ENCODE peak calls at places on chromosome 11, in nine cellular contexts. One of them, this sample, is unnamed.

GRCh38 chr11:46912526-46913150 is 5.7 kb downstream of the LRP4 start:
- DNase-seq in stimulated activated CD8-positive, alpha-beta memory T cell treated with anti-CD3 and anti-CD28 coated beads, Interleukin-7, amount 100 ng/mL, for 24 hours: no peak
- DNase-seq in amniotic stem cell: no peak
- DNase-seq in naive thymus-derived CD4-positive, alpha-beta T cell: no peak
- DNase-seq in activated CD4-positive, alpha-beta T cell treated with anti-CD3 and anti-CD28 coated beads for 36 hours: no peak
- DNase-seq in testis: no peak
- DNase-seq in cardiac muscle cell: no peak
- DNase-seq in Calu3: no peak
- DNase-seq in CD8-positive, alpha-beta memory T cell: no peak
- DNase-seq in this sample: no peak

GRCh38 chr11:62391642-62392425 is 27.0 kb upstream of the SCGB1A1 start:
- DNase-seq in amniotic stem cell: no peak
- DNase-seq in Calu3: no peak
- DNase-seq in activated CD4-positive, alpha-beta T cell treated with anti-CD3 and anti-CD28 coated beads for 36 hours: no peak
- DNase-seq in CD8-positive, alpha-beta memory T cell: peak; percentile 10
- DNase-seq in naive thymus-derived CD4-positive, alpha-beta T cell: no peak
- DNase-seq in cardiac muscle cell: no peak
- DNase-seq in stimulated activated CD8-positive, alpha-beta memory T cell treated with anti-CD3 and anti-CD28 coated beads, Interleukin-7, amount 100 ng/mL, for 24 hours: no peak
- DNase-seq in testis: no peak
- DNase-seq in this sample: no peak

GRCh38 chr11:84261707-84262106 is 975.5 kb upstream of the CCDC90B start:
- DNase-seq in activated CD4-positive, alpha-beta T cell treated with anti-CD3 and anti-CD28 coated beads for 36 hours: no peak
- DNase-seq in naive thymus-derived CD4-positive, alpha-beta T cell: no peak
- DNase-seq in cardiac muscle cell: no peak
- DNase-seq in amniotic stem cell: no peak
- DNase-seq in CD8-positive, alpha-beta memory T cell: no peak
- DNase-seq in testis: peak; percentile 63
- DNase-seq in Calu3: no peak
- DNase-seq in stimulated activated CD8-positive, alpha-beta memory T cell treated with anti-CD3 and anti-CD28 coated beads, Interleukin-7, amount 100 ng/mL, for 24 hours: no peak
- DNase-seq in this sample: no peak

GRCh38 chr11:116847612-116848011 is 10.2 kb upstream of the APOA1 start:
- DNase-seq in activated CD4-positive, alpha-beta T cell treated with anti-CD3 and anti-CD28 coated beads for 36 hours: no peak
- DNase-seq in cardiac muscle cell: no peak
- DNase-seq in amniotic stem cell: no peak
- DNase-seq in testis: no peak
- DNase-seq in CD8-positive, alpha-beta memory T cell: no peak
- DNase-seq in naive thymus-derived CD4-positive, alpha-beta T cell: no peak
- DNase-seq in stimulated activated CD8-positive, alpha-beta memory T cell treated with anti-CD3 and anti-CD28 coated beads, Interleukin-7, amount 100 ng/mL, for 24 hours: no peak
- DNase-seq in Calu3: no peak
- DNase-seq in this sample: no peak

GRCh38 chr11:2673871-2674471 is 25.8 kb downstream of the KCNQ1OT1 start:
- DNase-seq in Calu3: no peak
- DNase-seq in testis: peak; percentile 12
- DNase-seq in CD8-positive, alpha-beta memory T cell: no peak
- DNase-seq in cardiac muscle cell: peak; percentile 15
- DNase-seq in naive thymus-derived CD4-positive, alpha-beta T cell: no peak
- DNase-seq in stimulated activated CD8-positive, alpha-beta memory T cell treated with anti-CD3 and anti-CD28 coated beads, Interleukin-7, amount 100 ng/mL, for 24 hours: no peak
- DNase-seq in amniotic stem cell: no peak
- DNase-seq in activated CD4-positive, alpha-beta T cell treated with anti-CD3 and anti-CD28 coated beads for 36 hours: no peak
- DNase-seq in this sample: no peak

GRCh38 chr11:121589946-121590537 is 137.3 kb upstream of the SORL1-AS1 start:
- DNase-seq in Calu3: no peak
- DNase-seq in CD8-positive, alpha-beta memory T cell: no peak
- DNase-seq in testis: no peak
- DNase-seq in cardiac muscle cell: no peak
- DNase-seq in stimulated activated CD8-positive, alpha-beta memory T cell treated with anti-CD3 and anti-CD28 coated beads, Interleukin-7, amount 100 ng/mL, for 24 hours: no peak
- DNase-seq in amniotic stem cell: no peak
- DNase-seq in activated CD4-positive, alpha-beta T cell treated with anti-CD3 and anti-CD28 coated beads for 36 hours: peak; percentile 27
- DNase-seq in naive thymus-derived CD4-positive, alpha-beta T cell: no peak
- DNase-seq in this sample: no peak

GRCh38 chr11:123020968-123021367 is 39.3 kb upstream of the BSX start:
- DNase-seq in Calu3: peak; percentile 31
- DNase-seq in cardiac muscle cell: peak; percentile 74
- DNase-seq in CD8-positive, alpha-beta memory T cell: no peak
- DNase-seq in stimulated activated CD8-positive, alpha-beta memory T cell treated with anti-CD3 and anti-CD28 coated beads, Interleukin-7, amount 100 ng/mL, for 24 hours: no peak
- DNase-seq in amniotic stem cell: peak; percentile 34
- DNase-seq in testis: peak; percentile 49
- DNase-seq in activated CD4-positive, alpha-beta T cell treated with anti-CD3 and anti-CD28 coated beads for 36 hours: peak; percentile 58
- DNase-seq in naive thymus-derived CD4-positive, alpha-beta T cell: no peak
- DNase-seq in this sample: no peak

GRCh38 chr11:34162856-34163255 is 57.4 kb downstream of the NAT10 start:
- DNase-seq in activated CD4-positive, alpha-beta T cell treated with anti-CD3 and anti-CD28 coated beads for 36 hours: no peak
- DNase-seq in naive thymus-derived CD4-positive, alpha-beta T cell: no peak
- DNase-seq in testis: no peak
- DNase-seq in stimulated activated CD8-positive, alpha-beta memory T cell treated with anti-CD3 and anti-CD28 coated beads, Interleukin-7, amount 100 ng/mL, for 24 hours: no peak
- DNase-seq in amniotic stem cell: no peak
- DNase-seq in Calu3: no peak
- DNase-seq in CD8-positive, alpha-beta memory T cell: no peak
- DNase-seq in cardiac muscle cell: no peak
- DNase-seq in this sample: no peak

GRCh38 chr11:131063638-131064037 is 147.4 kb upstream of the SNX19 start:
- DNase-seq in CD8-positive, alpha-beta memory T cell: no peak
- DNase-seq in Calu3: no peak
- DNase-seq in amniotic stem cell: no peak
- DNase-seq in naive thymus-derived CD4-positive, alpha-beta T cell: no peak
- DNase-seq in activated CD4-positive, alpha-beta T cell treated with anti-CD3 and anti-CD28 coated beads for 36 hours: no peak
- DNase-seq in stimulated activated CD8-positive, alpha-beta memory T cell treated with anti-CD3 and anti-CD28 coated beads, Interleukin-7, amount 100 ng/mL, for 24 hours: no peak
- DNase-seq in cardiac muscle cell: no peak
- DNase-seq in testis: no peak
- DNase-seq in this sample: no peak

GRCh38 chr11:134544095-134544815 is 132.2 kb upstream of the B3GAT1 start:
- DNase-seq in amniotic stem cell: no peak
- DNase-seq in activated CD4-positive, alpha-beta T cell treated with anti-CD3 and anti-CD28 coated beads for 36 hours: no peak
- DNase-seq in Calu3: no peak
- DNase-seq in cardiac muscle cell: no peak
- DNase-seq in testis: peak; percentile 11
- DNase-seq in stimulated activated CD8-positive, alpha-beta memory T cell treated with anti-CD3 and anti-CD28 coated beads, Interleukin-7, amount 100 ng/mL, for 24 hours: no peak
- DNase-seq in CD8-positive, alpha-beta memory T cell: no peak
- DNase-seq in naive thymus-derived CD4-positive, alpha-beta T cell: no peak
- DNase-seq in this sample: no peak

GRCh38 chr11:64928957-64929356 is 4.5 kb downstream of the PPP2R5B start:
- DNase-seq in cardiac muscle cell: no peak
- DNase-seq in activated CD4-positive, alpha-beta T cell treated with anti-CD3 and anti-CD28 coated beads for 36 hours: no peak
- DNase-seq in naive thymus-derived CD4-positive, alpha-beta T cell: no peak
- DNase-seq in CD8-positive, alpha-beta memory T cell: no peak
- DNase-seq in stimulated activated CD8-positive, alpha-beta memory T cell treated with anti-CD3 and anti-CD28 coated beads, Interleukin-7, amount 100 ng/mL, for 24 hours: no peak
- DNase-seq in Calu3: no peak
- DNase-seq in amniotic stem cell: no peak
- DNase-seq in testis: no peak
- DNase-seq in this sample: no peak